ENCODE peak calls at places on chromosomes 3 and 15, in seven cellular contexts. One of them, this sample, is unnamed.

GRCh38 chr3:178845446-178846118 is 226.0 kb downstream of the ZMAT3 start:
- DNase-seq in Calu3: no peak
- DNase-seq in glutamatergic neuron: no peak
- DNase-seq in astrocyte of the spinal cord: peak; percentile 88
- DNase-seq in left lung: no peak
- DNase-seq in HCT116: no peak
- DNase-seq in H9: no peak
- DNase-seq in this sample: no peak

GRCh38 chr15:75599396-75599795 is 20.3 kb upstream of the PTPN9 start:
- DNase-seq in Calu3: no peak
- DNase-seq in glutamatergic neuron: no peak
- DNase-seq in astrocyte of the spinal cord: no peak
- DNase-seq in left lung: no peak
- DNase-seq in HCT116: no peak
- DNase-seq in H9: no peak
- DNase-seq in this sample: no peak

GRCh38 chr3:102183186-102183585 is 251.6 kb upstream of the ZPLD1 start:
- DNase-seq in Calu3: no peak
- DNase-seq in glutamatergic neuron: no peak
- DNase-seq in astrocyte of the spinal cord: no peak
- DNase-seq in left lung: no peak
- DNase-seq in HCT116: no peak
- DNase-seq in H9: no peak
- DNase-seq in this sample: no peak

GRCh38 chr3:173214576-173214975 is 73.5 kb upstream of the SPATA16 start:
- DNase-seq in Calu3: no peak
- DNase-seq in glutamatergic neuron: no peak
- DNase-seq in astrocyte of the spinal cord: no peak
- DNase-seq in left lung: no peak
- DNase-seq in HCT116: no peak
- DNase-seq in H9: no peak
- DNase-seq in this sample: no peak

GRCh38 chr3:170572665-170573253 is 13.1 kb downstream of the SLC7A14 start:
- DNase-seq in Calu3: peak; percentile 26
- DNase-seq in glutamatergic neuron: no peak
- DNase-seq in astrocyte of the spinal cord: peak; percentile 74
- DNase-seq in left lung: no peak
- DNase-seq in HCT116: no peak
- DNase-seq in H9: no peak
- DNase-seq in this sample: peak; percentile 45

GRCh38 chr3:197225579-197225978 is 72.8 kb downstream of the DLG1 start:
- DNase-seq in Calu3: no peak
- DNase-seq in glutamatergic neuron: no peak
- DNase-seq in astrocyte of the spinal cord: no peak
- DNase-seq in left lung: no peak
- DNase-seq in HCT116: no peak
- DNase-seq in H9: no peak
- DNase-seq in this sample: no peak

GRCh38 chr3:154657265-154657664 is 227.3 kb upstream of the GPR149 start:
- DNase-seq in Calu3: no peak
- DNase-seq in glutamatergic neuron: no peak
- DNase-seq in astrocyte of the spinal cord: no peak
- DNase-seq in left lung: no peak
- DNase-seq in HCT116: no peak
- DNase-seq in H9: no peak
- DNase-seq in this sample: no peak

GRCh38 chr3:183100376-183100775 is 1.1 kb upstream of the MCCC1 start:
- DNase-seq in Calu3: no peak
- DNase-seq in glutamatergic neuron: no peak
- DNase-seq in astrocyte of the spinal cord: no peak
- DNase-seq in left lung: no peak
- DNase-seq in HCT116: no peak
- DNase-seq in H9: no peak
- DNase-seq in this sample: no peak

GRCh38 chr15:48500595-48500994 is 144.9 kb downstream of the FBN1 start:
- DNase-seq in Calu3: no peak
- DNase-seq in glutamatergic neuron: no peak
- DNase-seq in astrocyte of the spinal cord: no peak
- DNase-seq in left lung: no peak
- DNase-seq in HCT116: no peak
- DNase-seq in H9: no peak
- DNase-seq in this sample: no peak

GRCh38 chr3:65945480-65945879 is 93.2 kb downstream of the MAGI1 start:
- DNase-seq in Calu3: no peak
- DNase-seq in glutamatergic neuron: no peak
- DNase-seq in astrocyte of the spinal cord: peak; percentile 48
- DNase-seq in left lung: no peak
- DNase-seq in HCT116: no peak
- DNase-seq in H9: no peak
- DNase-seq in this sample: no peak

GRCh38 chr3:169658311-169658931 is 5.1 kb downstream of the MECOM start:
- DNase-seq in Calu3: peak; percentile 53
- DNase-seq in glutamatergic neuron: no peak
- DNase-seq in astrocyte of the spinal cord: no peak
- DNase-seq in left lung: peak; percentile 43
- DNase-seq in HCT116: no peak
- DNase-seq in H9: peak; percentile 45
- DNase-seq in this sample: no peak

GRCh38 chr3:87088984-87089841 is 98.3 kb upstream of the VGLL3 start:
- DNase-seq in Calu3: peak; percentile 70
- DNase-seq in glutamatergic neuron: peak; percentile 18
- DNase-seq in astrocyte of the spinal cord: peak; percentile 72
- DNase-seq in left lung: peak; percentile 60
- DNase-seq in HCT116: no peak
- DNase-seq in H9: peak; percentile 38
- DNase-seq in this sample: peak; percentile 81

GRCh38 chr3:122112754-122113153 is 57.6 kb downstream of the CD86 start:
- DNase-seq in Calu3: no peak
- DNase-seq in glutamatergic neuron: no peak
- DNase-seq in astrocyte of the spinal cord: no peak
- DNase-seq in left lung: no peak
- DNase-seq in HCT116: no peak
- DNase-seq in H9: no peak
- DNase-seq in this sample: no peak
- TF ChIP-seq CTCF in Calu3: no peak
- TF ChIP-seq CTCF in glutamatergic neuron: no peak
- TF ChIP-seq CTCF in astrocyte of the spinal cord: no peak
- TF ChIP-seq CTCF in left lung: no peak
- TF ChIP-seq CTCF in HCT116: no peak
- TF ChIP-seq CTCF in H9: no peak
- TF ChIP-seq CTCF in this sample: no peak

GRCh38 chr3:42061711-42062408 is 29.3 kb upstream of the TRAK1 start:
- DNase-seq in Calu3: peak; percentile 63
- DNase-seq in glutamatergic neuron: peak; percentile 75
- DNase-seq in astrocyte of the spinal cord: peak; percentile 85
- DNase-seq in left lung: peak; percentile 74
- DNase-seq in HCT116: peak; percentile 68
- DNase-seq in H9: peak; percentile 73
- DNase-seq in this sample: peak; percentile 71
- TF ChIP-seq CTCF in Calu3: no peak
- TF ChIP-seq CTCF in glutamatergic neuron: no peak
- TF ChIP-seq CTCF in astrocyte of the spinal cord: no peak
- TF ChIP-seq CTCF in left lung: no peak
- TF ChIP-seq CTCF in HCT116: no peak
- TF ChIP-seq CTCF in H9: no peak
- TF ChIP-seq CTCF in this sample: no peak

DNA sequence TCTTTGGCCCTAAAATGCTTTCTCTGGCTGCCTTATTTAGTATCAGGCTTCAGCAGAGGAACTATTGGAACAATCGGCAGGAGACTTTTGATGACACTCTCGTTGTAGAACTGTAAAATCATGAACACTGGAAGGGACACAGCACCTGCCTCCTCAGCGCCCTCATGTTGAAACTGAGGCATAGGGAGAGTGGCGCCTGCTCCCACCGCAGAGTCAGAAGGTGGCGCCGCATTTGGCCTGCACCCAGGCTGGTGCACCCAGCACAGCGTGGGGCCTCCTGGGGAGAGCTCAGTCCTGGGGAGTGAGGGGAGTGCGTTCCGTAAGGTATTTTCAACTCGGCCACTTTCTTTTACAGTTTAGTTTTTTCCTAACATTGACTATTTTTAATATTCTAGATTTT is 78.2 kb upstream of the BLM start:
- DNase-seq in Calu3: no peak
- DNase-seq in glutamatergic neuron: no peak
- DNase-seq in astrocyte of the spinal cord: no peak
- DNase-seq in left lung: no peak
- DNase-seq in HCT116: no peak
- DNase-seq in H9: no peak
- DNase-seq in this sample: no peak
- TF ChIP-seq CTCF in Calu3: no peak
- TF ChIP-seq CTCF in glutamatergic neuron: no peak
- TF ChIP-seq CTCF in astrocyte of the spinal cord: no peak
- TF ChIP-seq CTCF in left lung: no peak
- TF ChIP-seq CTCF in HCT116: peak; percentile 23
- TF ChIP-seq CTCF in H9: peak; percentile 19
- TF ChIP-seq CTCF in this sample: no peak

DNA sequence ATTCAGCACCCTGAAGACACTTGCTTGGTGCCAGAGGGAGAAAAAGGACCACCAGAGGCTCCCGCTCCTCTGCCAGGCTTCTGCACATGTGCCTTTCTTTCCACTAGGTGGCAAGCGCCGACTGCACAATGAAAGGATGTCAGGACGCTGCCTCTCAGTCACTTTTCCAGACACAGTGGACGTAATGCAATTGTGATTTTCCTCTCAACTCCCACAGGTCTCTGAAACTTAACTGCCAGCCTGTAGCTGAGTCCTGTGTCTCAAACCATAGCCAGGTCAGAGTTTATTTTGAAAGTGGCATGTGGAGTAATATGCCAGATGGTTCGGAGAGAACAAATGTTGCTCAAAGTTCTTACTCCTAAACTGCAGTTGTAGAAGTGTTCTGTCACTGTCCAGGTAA is 162.9 kb downstream of the ITPR1 start:
- DNase-seq in Calu3: peak; percentile 72
- DNase-seq in glutamatergic neuron: peak; percentile 79
- DNase-seq in astrocyte of the spinal cord: peak; percentile 79
- DNase-seq in left lung: peak; percentile 53
- DNase-seq in HCT116: peak; percentile 56
- DNase-seq in H9: peak; percentile 82
- DNase-seq in this sample: peak; percentile 40
- TF ChIP-seq CTCF in Calu3: peak; percentile 90
- TF ChIP-seq CTCF in glutamatergic neuron: peak; percentile 87
- TF ChIP-seq CTCF in astrocyte of the spinal cord: peak; percentile 90
- TF ChIP-seq CTCF in left lung: peak; percentile 55
- TF ChIP-seq CTCF in HCT116: peak; percentile 95
- TF ChIP-seq CTCF in H9: peak; percentile 92
- TF ChIP-seq CTCF in this sample: peak; percentile 95

GRCh38 chr3:112873632-112874031 is 27.0 kb upstream of the CD200R1L start:
- DNase-seq in Calu3: no peak
- DNase-seq in glutamatergic neuron: no peak
- DNase-seq in astrocyte of the spinal cord: no peak
- DNase-seq in left lung: no peak
- DNase-seq in HCT116: no peak
- DNase-seq in H9: no peak
- DNase-seq in this sample: no peak
- TF ChIP-seq CTCF in Calu3: no peak
- TF ChIP-seq CTCF in glutamatergic neuron: no peak
- TF ChIP-seq CTCF in astrocyte of the spinal cord: no peak
- TF ChIP-seq CTCF in left lung: no peak
- TF ChIP-seq CTCF in HCT116: no peak
- TF ChIP-seq CTCF in H9: no peak
- TF ChIP-seq CTCF in this sample: no peak